ENCODE peak calls at places on chromosomes 16 and 17, in ten cellular contexts. One of them, this sample, is unnamed.

GRCh38 chr17:57135026-57135747 is 50.1 kb downstream of the AKAP1 start:
- DNase-seq in psoas muscle: no peak
- DNase-seq in CD4-positive, alpha-beta memory T cell: no peak
- DNase-seq in pancreas: no peak
- DNase-seq in A549: no peak
- DNase-seq in CD8-positive, alpha-beta T cell: no peak
- DNase-seq in heart right ventricle: no peak
- DNase-seq in adrenal gland: no peak
- DNase-seq in tibial nerve: no peak
- DNase-seq in mucosa of descending colon: no peak
- DNase-seq in this sample: no peak

GRCh38 chr16:50744911-50745310 is 3.0 kb downstream of the CYLD start:
- DNase-seq in psoas muscle: no peak
- DNase-seq in CD4-positive, alpha-beta memory T cell: no peak
- DNase-seq in pancreas: no peak
- DNase-seq in A549: no peak
- DNase-seq in CD8-positive, alpha-beta T cell: no peak
- DNase-seq in heart right ventricle: no peak
- DNase-seq in adrenal gland: no peak
- DNase-seq in tibial nerve: no peak
- DNase-seq in mucosa of descending colon: no peak
- DNase-seq in this sample: no peak

GRCh38 chr17:17729620-17730249 is 48.5 kb downstream of the RAI1 start:
- DNase-seq in psoas muscle: no peak
- DNase-seq in CD4-positive, alpha-beta memory T cell: peak; percentile 55
- DNase-seq in pancreas: no peak
- DNase-seq in A549: peak; percentile 79
- DNase-seq in CD8-positive, alpha-beta T cell: peak; percentile 29
- DNase-seq in heart right ventricle: no peak
- DNase-seq in adrenal gland: peak; percentile 75
- DNase-seq in tibial nerve: no peak
- DNase-seq in mucosa of descending colon: no peak
- DNase-seq in this sample: no peak

GRCh38 chr17:80890551-80890930 is 101.1 kb upstream of the CHMP6 start:
- DNase-seq in psoas muscle: no peak
- DNase-seq in CD4-positive, alpha-beta memory T cell: no peak
- DNase-seq in pancreas: no peak
- DNase-seq in A549: no peak
- DNase-seq in CD8-positive, alpha-beta T cell: no peak
- DNase-seq in heart right ventricle: no peak
- DNase-seq in adrenal gland: no peak
- DNase-seq in tibial nerve: no peak
- DNase-seq in mucosa of descending colon: peak; percentile 52
- DNase-seq in this sample: no peak

GRCh38 chr16:70529051-70529777 is 5.6 kb downstream of the SF3B3 start:
- DNase-seq in psoas muscle: no peak
- DNase-seq in CD4-positive, alpha-beta memory T cell: peak; percentile 38
- DNase-seq in pancreas: no peak
- DNase-seq in A549: peak; percentile 62
- DNase-seq in CD8-positive, alpha-beta T cell: no peak
- DNase-seq in heart right ventricle: no peak
- DNase-seq in adrenal gland: no peak
- DNase-seq in tibial nerve: no peak
- DNase-seq in mucosa of descending colon: no peak
- DNase-seq in this sample: no peak

GRCh38 chr17:4710693-4711634 is 532 bp downstream of the ARRB2 start:
- DNase-seq in psoas muscle: peak; percentile 37
- DNase-seq in CD4-positive, alpha-beta memory T cell: peak; percentile 49
- DNase-seq in pancreas: no peak
- DNase-seq in A549: no peak
- DNase-seq in CD8-positive, alpha-beta T cell: peak; percentile 54
- DNase-seq in heart right ventricle: no peak
- DNase-seq in adrenal gland: no peak
- DNase-seq in tibial nerve: no peak
- DNase-seq in mucosa of descending colon: peak; percentile 76
- DNase-seq in this sample: no peak

GRCh38 chr16:31461921-31462804 is 2.9 kb downstream of the ARMC5 start:
- DNase-seq in psoas muscle: no peak
- DNase-seq in CD4-positive, alpha-beta memory T cell: no peak
- DNase-seq in pancreas: no peak
- DNase-seq in A549: no peak
- DNase-seq in CD8-positive, alpha-beta T cell: no peak
- DNase-seq in heart right ventricle: no peak
- DNase-seq in adrenal gland: peak; percentile 66
- DNase-seq in tibial nerve: no peak
- DNase-seq in mucosa of descending colon: no peak
- DNase-seq in this sample: no peak

GRCh38 chr17:37752482-37752881 is 7.6 kb upstream of the HNF1B start:
- DNase-seq in psoas muscle: no peak
- DNase-seq in CD4-positive, alpha-beta memory T cell: no peak
- DNase-seq in pancreas: no peak
- DNase-seq in A549: peak; percentile 80
- DNase-seq in CD8-positive, alpha-beta T cell: no peak
- DNase-seq in heart right ventricle: no peak
- DNase-seq in adrenal gland: no peak
- DNase-seq in tibial nerve: no peak
- DNase-seq in mucosa of descending colon: no peak
- DNase-seq in this sample: no peak

GRCh38 chr16:81568749-81569087 is 124.1 kb downstream of the CMIP start:
- DNase-seq in psoas muscle: no peak
- DNase-seq in CD4-positive, alpha-beta memory T cell: no peak
- DNase-seq in pancreas: no peak
- DNase-seq in A549: no peak
- DNase-seq in CD8-positive, alpha-beta T cell: no peak
- DNase-seq in heart right ventricle: no peak
- DNase-seq in adrenal gland: no peak
- DNase-seq in tibial nerve: no peak
- DNase-seq in mucosa of descending colon: no peak
- DNase-seq in this sample: no peak

GRCh38 chr17:33499025-33499424 is 205.9 kb upstream of the ASIC2 start:
- DNase-seq in psoas muscle: no peak
- DNase-seq in CD4-positive, alpha-beta memory T cell: no peak
- DNase-seq in pancreas: no peak
- DNase-seq in A549: no peak
- DNase-seq in CD8-positive, alpha-beta T cell: no peak
- DNase-seq in heart right ventricle: no peak
- DNase-seq in adrenal gland: no peak
- DNase-seq in tibial nerve: no peak
- DNase-seq in mucosa of descending colon: no peak
- DNase-seq in this sample: no peak

GRCh38 chr17:28661635-28662526 is at the start of the genes SDF2 and SUPT6H:
- DNase-seq in psoas muscle: peak; percentile 92
- DNase-seq in CD4-positive, alpha-beta memory T cell: peak; percentile 95
- DNase-seq in pancreas: peak; percentile 91
- DNase-seq in A549: peak; percentile 97
- DNase-seq in CD8-positive, alpha-beta T cell: peak; percentile 97
- DNase-seq in heart right ventricle: peak; percentile 89
- DNase-seq in adrenal gland: peak; percentile 95
- DNase-seq in tibial nerve: peak; percentile 83
- DNase-seq in mucosa of descending colon: peak; percentile 91
- DNase-seq in this sample: peak; percentile 91

DNA sequence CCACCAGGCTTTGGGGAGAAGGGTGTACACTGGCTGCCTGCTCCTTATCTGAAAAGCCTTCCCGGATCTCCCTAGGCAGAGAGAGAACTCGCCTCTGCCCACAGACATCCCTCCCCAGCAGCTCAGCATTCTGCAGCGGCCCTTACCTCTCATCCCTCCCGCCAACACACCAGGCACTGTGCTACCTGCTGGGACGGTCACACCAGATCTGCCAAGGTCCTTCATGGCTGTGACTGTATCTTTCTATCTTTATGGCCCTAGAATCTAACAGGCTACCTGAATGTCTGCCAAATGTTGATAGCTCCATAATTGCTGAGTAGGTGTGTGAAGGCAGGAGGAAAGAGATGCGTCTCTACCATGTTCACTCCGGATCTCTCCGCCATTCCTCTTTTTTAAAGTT is 7.9 kb downstream of the TSNAXIP1 start:
- DNase-seq in psoas muscle: no peak
- DNase-seq in CD4-positive, alpha-beta memory T cell: no peak
- DNase-seq in pancreas: no peak
- DNase-seq in A549: no peak
- DNase-seq in CD8-positive, alpha-beta T cell: no peak
- DNase-seq in heart right ventricle: no peak
- DNase-seq in adrenal gland: no peak
- DNase-seq in tibial nerve: no peak
- DNase-seq in mucosa of descending colon: no peak
- DNase-seq in this sample: no peak
- H3K4me1 ChIP-seq in psoas muscle: peaks cover 3% of the 10 kb centered on the region
- H3K4me1 ChIP-seq in CD4-positive, alpha-beta memory T cell: no peaks in the 10 kb centered on the region
- H3K4me1 ChIP-seq in pancreas: peaks cover 3% of the 10 kb centered on the region
- H3K4me1 ChIP-seq in A549: no peaks in the 10 kb centered on the region
- H3K4me1 ChIP-seq in CD8-positive, alpha-beta T cell: peaks cover 4% of the 10 kb centered on the region
- H3K4me1 ChIP-seq in heart right ventricle: no peaks in the 10 kb centered on the region
- H3K4me1 ChIP-seq in adrenal gland: no peaks in the 10 kb centered on the region
- H3K4me1 ChIP-seq in tibial nerve: no peaks in the 10 kb centered on the region
- H3K4me1 ChIP-seq in mucosa of descending colon: peaks cover 3% of the 10 kb centered on the region
- H3K4me1 ChIP-seq in this sample: peaks cover 4% of the 10 kb centered on the region

GRCh38 chr17:30920683-30921543 is 832 bp upstream of the ADAP2 start:
- DNase-seq in psoas muscle: no peak
- DNase-seq in CD4-positive, alpha-beta memory T cell: no peak
- DNase-seq in pancreas: no peak
- DNase-seq in A549: no peak
- DNase-seq in CD8-positive, alpha-beta T cell: no peak
- DNase-seq in heart right ventricle: no peak
- DNase-seq in adrenal gland: no peak
- DNase-seq in tibial nerve: no peak
- DNase-seq in mucosa of descending colon: no peak
- DNase-seq in this sample: no peak
- H3K4me3 ChIP-seq in psoas muscle: peak overlapping the region; percentile 71
- H3K4me3 ChIP-seq in CD4-positive, alpha-beta memory T cell: no peak overlapping the region
- H3K4me3 ChIP-seq in pancreas: no peak overlapping the region
- H3K4me3 ChIP-seq in A549: peak overlapping the region; percentile 62
- H3K4me3 ChIP-seq in CD8-positive, alpha-beta T cell: no peak overlapping the region
- H3K4me3 ChIP-seq in heart right ventricle: no peak overlapping the region
- H3K4me3 ChIP-seq in adrenal gland: no peak overlapping the region
- H3K4me3 ChIP-seq in tibial nerve: no peak overlapping the region
- H3K4me3 ChIP-seq in mucosa of descending colon: no peak overlapping the region
- H3K4me3 ChIP-seq in this sample: peak overlapping the region; percentile 74

GRCh38 chr17:64499805-64500486 is 3.1 kb upstream of the POLG2 start:
- DNase-seq in psoas muscle: no peak
- DNase-seq in CD4-positive, alpha-beta memory T cell: peak; percentile 30
- DNase-seq in pancreas: no peak
- DNase-seq in A549: no peak
- DNase-seq in CD8-positive, alpha-beta T cell: no peak
- DNase-seq in heart right ventricle: no peak
- DNase-seq in adrenal gland: no peak
- DNase-seq in tibial nerve: no peak
- DNase-seq in mucosa of descending colon: no peak
- DNase-seq in this sample: no peak
- H3K4me1 ChIP-seq in psoas muscle: peaks cover 52% of the 10 kb centered on the region
- H3K4me1 ChIP-seq in CD4-positive, alpha-beta memory T cell: peaks cover 86% of the 10 kb centered on the region
- H3K4me1 ChIP-seq in pancreas: peaks cover 53% of the 10 kb centered on the region
- H3K4me1 ChIP-seq in A549: peaks cover 72% of the 10 kb centered on the region
- H3K4me1 ChIP-seq in CD8-positive, alpha-beta T cell: peaks cover 50% of the 10 kb centered on the region
- H3K4me1 ChIP-seq in heart right ventricle: peaks cover 92% of the 10 kb centered on the region
- H3K4me1 ChIP-seq in adrenal gland: peaks cover 88% of the 10 kb centered on the region
- H3K4me1 ChIP-seq in tibial nerve: no peaks in the 10 kb centered on the region
- H3K4me1 ChIP-seq in mucosa of descending colon: peaks cover 62% of the 10 kb centered on the region
- H3K4me1 ChIP-seq in this sample: peaks cover 100% of the 10 kb centered on the region

DNA sequence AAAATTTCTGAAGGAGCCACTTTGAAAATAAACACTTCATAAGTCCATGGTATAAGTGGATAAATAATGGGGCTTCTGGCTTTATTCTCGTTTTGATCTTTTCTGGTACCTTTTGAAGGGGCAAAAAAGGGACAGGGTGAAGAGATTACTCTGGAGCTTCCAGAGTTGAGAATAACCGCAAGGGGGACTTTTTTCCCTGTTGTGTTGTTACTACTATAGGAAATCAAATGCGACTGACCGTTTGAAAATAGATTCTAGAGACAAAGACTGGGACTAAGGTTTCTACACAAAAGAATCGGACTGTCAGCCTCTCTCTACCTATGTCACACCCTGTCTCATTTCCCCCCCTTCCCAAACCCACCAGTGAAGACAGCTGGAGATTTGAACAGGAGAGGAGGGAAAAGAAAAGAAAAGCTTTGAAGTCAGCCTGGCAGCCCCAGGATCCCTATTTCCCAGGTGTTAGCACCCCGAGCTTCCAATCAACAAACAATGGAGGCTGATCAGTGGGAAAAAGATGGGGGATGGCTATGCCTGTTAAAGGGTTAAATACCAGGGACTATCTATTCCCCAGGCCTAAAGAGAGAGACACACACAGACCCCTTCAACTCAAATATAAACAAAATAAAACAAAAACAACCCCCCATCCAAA is 8.3 kb downstream of the HOXB4 start:
- DNase-seq in psoas muscle: no peak
- DNase-seq in CD4-positive, alpha-beta memory T cell: no peak
- DNase-seq in pancreas: no peak
- DNase-seq in A549: no peak
- DNase-seq in CD8-positive, alpha-beta T cell: no peak
- DNase-seq in heart right ventricle: no peak
- DNase-seq in adrenal gland: no peak
- DNase-seq in tibial nerve: no peak
- DNase-seq in mucosa of descending colon: no peak
- DNase-seq in this sample: no peak
- H3K4me3 ChIP-seq in psoas muscle: peak overlapping the region; percentile 19
- H3K4me3 ChIP-seq in CD4-positive, alpha-beta memory T cell: no peak overlapping the region
- H3K4me3 ChIP-seq in pancreas: no peak overlapping the region
- H3K4me3 ChIP-seq in A549: no peak overlapping the region
- H3K4me3 ChIP-seq in CD8-positive, alpha-beta T cell: no peak overlapping the region
- H3K4me3 ChIP-seq in heart right ventricle: no peak overlapping the region
- H3K4me3 ChIP-seq in adrenal gland: no peak overlapping the region
- H3K4me3 ChIP-seq in tibial nerve: no peak overlapping the region
- H3K4me3 ChIP-seq in mucosa of descending colon: no peak overlapping the region
- H3K4me3 ChIP-seq in this sample: no peak overlapping the region

DNA sequence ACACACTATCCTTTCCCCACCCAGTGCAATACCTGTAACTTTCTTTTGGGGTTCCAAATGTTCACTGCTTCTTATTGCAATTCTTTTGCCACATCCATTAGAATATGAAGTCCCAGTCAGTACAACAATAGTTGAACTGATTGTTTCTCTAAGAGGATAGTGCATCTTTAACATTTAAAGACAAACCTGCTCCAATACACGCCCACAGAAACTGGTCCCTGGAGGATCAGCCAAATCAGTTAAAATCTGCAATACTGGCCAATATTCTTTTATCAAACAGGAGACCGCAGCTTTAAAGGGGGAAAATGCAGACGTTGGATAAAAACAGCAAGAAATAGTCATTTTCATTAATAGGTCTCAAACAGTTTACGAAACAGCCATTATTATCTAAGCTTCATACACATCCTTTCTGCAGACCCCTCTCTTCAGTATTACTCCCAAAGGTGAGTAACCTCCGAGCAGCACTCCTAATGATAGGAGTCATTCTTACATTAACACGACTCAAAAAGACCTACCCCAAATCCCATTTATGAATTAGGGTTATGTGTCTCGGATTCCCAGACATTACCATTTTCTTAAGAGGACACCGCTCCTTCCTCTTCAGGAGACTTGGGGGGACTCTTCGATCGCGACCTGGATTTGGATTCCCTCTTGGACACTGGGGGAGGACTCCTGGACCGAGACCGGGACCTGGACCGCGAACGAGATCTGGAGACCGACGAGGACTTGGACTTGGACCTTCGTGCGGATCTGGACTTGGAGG is 1.4 kb downstream of the SRSF2 start:
- DNase-seq in psoas muscle: no peak
- DNase-seq in CD4-positive, alpha-beta memory T cell: no peak
- DNase-seq in pancreas: no peak
- DNase-seq in A549: no peak
- DNase-seq in CD8-positive, alpha-beta T cell: no peak
- DNase-seq in heart right ventricle: no peak
- DNase-seq in adrenal gland: no peak
- DNase-seq in tibial nerve: no peak
- DNase-seq in mucosa of descending colon: no peak
- DNase-seq in this sample: no peak
- H3K4me1 ChIP-seq in psoas muscle: peaks cover 58% of the 10 kb centered on the region
- H3K4me1 ChIP-seq in CD4-positive, alpha-beta memory T cell: peaks cover 70% of the 10 kb centered on the region
- H3K4me1 ChIP-seq in pancreas: peaks cover 29% of the 10 kb centered on the region
- H3K4me1 ChIP-seq in A549: peaks cover 37% of the 10 kb centered on the region
- H3K4me1 ChIP-seq in CD8-positive, alpha-beta T cell: peaks cover 49% of the 10 kb centered on the region
- H3K4me1 ChIP-seq in heart right ventricle: peaks cover 76% of the 10 kb centered on the region
- H3K4me1 ChIP-seq in adrenal gland: peaks cover 75% of the 10 kb centered on the region
- H3K4me1 ChIP-seq in tibial nerve: no peaks in the 10 kb centered on the region
- H3K4me1 ChIP-seq in mucosa of descending colon: peaks cover 26% of the 10 kb centered on the region
- H3K4me1 ChIP-seq in this sample: peaks cover 90% of the 10 kb centered on the region

This sample was measured in left ventricle myocardium inferior.